ENCODE peak calls at places on chromosomes 3 and 15, in four cellular contexts. One of them, this sample, is unnamed.
A peak's percentile ranks its signal among the peaks of the same experiment; 100 is the strongest.

GRCh38 chr3:64185436-64185835 is 39.8 kb downstream of the PRICKLE2 start:
- DNase-seq in bronchial epithelial cell: peak; percentile 90
- DNase-seq in brain microvascular endothelial cell: no peak
- DNase-seq in fibroblast of lung: no peak
- DNase-seq in this sample: no peak

GRCh38 chr3:58607816-58608215 is 30.6 kb upstream of the FAM107A start:
- DNase-seq in brain microvascular endothelial cell: no peak
- DNase-seq in bronchial epithelial cell: no peak
- DNase-seq in fibroblast of lung: peak; percentile 65
- DNase-seq in this sample: no peak

GRCh38 chr15:99070268-99070667 is 34.6 kb upstream of the SYNM start:
- DNase-seq in bronchial epithelial cell: peak; percentile 65
- DNase-seq in brain microvascular endothelial cell: no peak
- DNase-seq in fibroblast of lung: peak; percentile 41
- DNase-seq in this sample: no peak

GRCh38 chr3:35900079-35900478 is 260.8 kb downstream of the ARPP21 start:
- DNase-seq in fibroblast of lung: no peak
- DNase-seq in bronchial epithelial cell: no peak
- DNase-seq in brain microvascular endothelial cell: no peak
- DNase-seq in this sample: no peak

GRCh38 chr3:140166908-140167599 is 232.1 kb downstream of the CLSTN2 start:
- DNase-seq in fibroblast of lung: peak; percentile 56
- DNase-seq in brain microvascular endothelial cell: no peak
- DNase-seq in bronchial epithelial cell: no peak
- DNase-seq in this sample: no peak

GRCh38 chr3:48915296-48915695 is 3.3 kb upstream of the ARIH2 start:
- DNase-seq in fibroblast of lung: no peak
- DNase-seq in brain microvascular endothelial cell: no peak
- DNase-seq in bronchial epithelial cell: no peak
- DNase-seq in this sample: no peak

GRCh38 chr3:116001063-116001765 is 377.9 kb downstream of the GAP43 start:
- DNase-seq in bronchial epithelial cell: peak; percentile 40
- DNase-seq in fibroblast of lung: peak; percentile 61
- DNase-seq in brain microvascular endothelial cell: no peak
- DNase-seq in this sample: no peak

GRCh38 chr15:63425426-63425825 is 43.8 kb upstream of the CA12 start:
- DNase-seq in bronchial epithelial cell: no peak
- DNase-seq in brain microvascular endothelial cell: no peak
- DNase-seq in fibroblast of lung: peak; percentile 16
- DNase-seq in this sample: no peak

GRCh38 chr3:189186093-189186492 is 14.3 kb downstream of the TPRG1 start:
- DNase-seq in fibroblast of lung: peak; percentile 68
- DNase-seq in brain microvascular endothelial cell: peak; percentile 79
- DNase-seq in bronchial epithelial cell: peak; percentile 34
- DNase-seq in this sample: no peak

GRCh38 chr15:73655724-73656123 is 22.5 kb upstream of the NPTN start:
- DNase-seq in brain microvascular endothelial cell: no peak
- DNase-seq in fibroblast of lung: no peak
- DNase-seq in bronchial epithelial cell: no peak
- DNase-seq in this sample: no peak

GRCh38 chr3:30353711-30354467 is 252.5 kb upstream of the TGFBR2 start:
- DNase-seq in bronchial epithelial cell: peak; percentile 85
- DNase-seq in fibroblast of lung: no peak
- DNase-seq in brain microvascular endothelial cell: no peak
- DNase-seq in this sample: no peak

GRCh38 chr3:171953300-171954022 is 85.9 kb upstream of the FNDC3B start:
- DNase-seq in bronchial epithelial cell: peak; percentile 61
- DNase-seq in fibroblast of lung: no peak
- DNase-seq in brain microvascular endothelial cell: no peak
- DNase-seq in this sample: peak; percentile 83

GRCh38 chr3:128447561-128448013 is 19.1 kb downstream of the DNAJB8 start:
- DNase-seq in brain microvascular endothelial cell: no peak
- DNase-seq in bronchial epithelial cell: no peak
- DNase-seq in fibroblast of lung: no peak
- DNase-seq in this sample: no peak

GRCh38 chr3:3836845-3837244 is 37.6 kb downstream of the LRRN1 start:
- DNase-seq in bronchial epithelial cell: no peak
- DNase-seq in fibroblast of lung: no peak
- DNase-seq in brain microvascular endothelial cell: no peak
- DNase-seq in this sample: no peak
- TF ChIP-seq CTCF in bronchial epithelial cell: no peak
- TF ChIP-seq CTCF in fibroblast of lung: no peak
- TF ChIP-seq CTCF in brain microvascular endothelial cell: no peak
- TF ChIP-seq CTCF in this sample: no peak

GRCh38 chr3:191198480-191198879 is 561 bp upstream of the OSTN start:
- DNase-seq in fibroblast of lung: no peak
- DNase-seq in brain microvascular endothelial cell: no peak
- DNase-seq in bronchial epithelial cell: no peak
- DNase-seq in this sample: no peak
- H3K4me3 ChIP-seq in fibroblast of lung: no peak overlapping the region
- H3K4me3 ChIP-seq in brain microvascular endothelial cell: no peak overlapping the region
- H3K4me3 ChIP-seq in bronchial epithelial cell: no peak overlapping the region
- H3K4me3 ChIP-seq in this sample: no peak overlapping the region

DNA sequence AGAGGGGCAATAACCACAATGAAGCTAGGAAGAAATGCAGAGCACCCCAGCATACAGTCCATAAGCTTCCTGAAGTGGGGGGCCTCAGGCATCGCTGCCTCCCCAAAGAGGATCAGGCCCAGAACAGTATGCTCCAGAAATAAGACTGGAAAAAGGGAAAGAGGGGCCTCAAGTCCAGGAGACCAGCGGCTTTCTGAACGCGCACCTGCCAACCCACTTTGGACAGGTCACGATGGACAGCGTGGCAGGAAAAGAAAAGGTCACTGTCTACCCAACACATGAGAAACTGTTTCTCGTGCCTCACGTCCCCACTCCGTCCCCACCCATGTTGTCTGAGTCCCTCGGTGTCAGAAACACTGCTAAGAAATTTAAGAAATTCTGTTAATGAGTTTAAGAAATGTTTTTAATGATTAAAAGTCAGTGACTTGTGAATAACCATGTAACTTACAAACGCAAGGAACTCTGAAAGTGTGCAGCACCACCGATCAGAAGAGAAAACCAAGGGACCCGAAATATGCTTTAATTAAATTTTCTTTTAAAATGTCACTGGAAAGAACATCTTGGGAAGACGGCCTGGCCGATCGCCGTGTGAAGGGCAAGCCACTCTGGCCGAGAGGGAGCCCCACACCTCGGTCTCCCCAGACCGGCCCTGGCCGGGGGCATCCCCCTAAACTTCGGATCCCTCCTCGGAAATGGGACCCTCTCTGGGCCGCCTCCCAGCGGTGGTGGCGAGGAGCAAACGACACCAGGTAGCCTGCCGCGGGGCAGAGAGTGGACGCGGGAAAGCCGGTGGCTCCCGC is 1.7 kb upstream of the PPARG start:
- DNase-seq in brain microvascular endothelial cell: no peak
- DNase-seq in fibroblast of lung: no peak
- DNase-seq in bronchial epithelial cell: no peak
- DNase-seq in this sample: peak; percentile 35
- TF ChIP-seq CTCF in brain microvascular endothelial cell: peak; percentile 52
- TF ChIP-seq CTCF in fibroblast of lung: peak; percentile 23
- TF ChIP-seq CTCF in bronchial epithelial cell: peak; percentile 24
- TF ChIP-seq CTCF in this sample: peak; percentile 24

GRCh38 chr15:69074011-69074842 is 59.7 kb downstream of the NOX5 start:
- DNase-seq in bronchial epithelial cell: peak; percentile 50
- DNase-seq in brain microvascular endothelial cell: peak; percentile 39
- DNase-seq in fibroblast of lung: peak; percentile 75
- DNase-seq in this sample: peak; percentile 59
- H3K4me3 ChIP-seq in bronchial epithelial cell: peak overlapping the region; percentile 63
- H3K4me3 ChIP-seq in brain microvascular endothelial cell: peak overlapping the region; percentile 82
- H3K4me3 ChIP-seq in fibroblast of lung: peak overlapping the region; percentile 56
- H3K4me3 ChIP-seq in this sample: peak overlapping the region; percentile 79